ENCODE peak calls at places on chromosomes 2 and 18, in six cellular contexts. G is HCT116; Q is CD8-positive, alpha-beta T cell; X is fibroblast of lung; K is left lung; D is osteoblast. C is an unnamed sample. For H3K4me1 and H3K36me3, the result is how much of the 10 kb centered on the place peaks cover.

GRCh38 chr2:159265171-159265576 is 21.3 kb downstream of the WDSUB1 start:
- DNase-seq in G (peak), Q (no peak), X (peak), K (peak), D (no peak), C (no peak)

GRCh38 chr2:221807706-221808105 is 235.6 kb upstream of the EPHA4 start:
- DNase-seq in G (no peak), Q (no peak), X (peak), K (no peak), D (no peak), C (no peak)

GRCh38 chr2:115160523-115161521 is 718.4 kb downstream of the DPP10 start:
- DNase-seq in G (no peak), Q (no peak), X (no peak), K (peak), D (no peak), C (no peak)

GRCh38 chr2:1504311-1504750 is 91.1 kb downstream of the TPO start:
- DNase-seq in G (no peak), Q (no peak), X (no peak), K (peak), D (peak), C (no peak)

GRCh38 chr2:105812180-105813044 is 67.7 kb downstream of the NCK2 start:
- DNase-seq in G (no peak), Q (no peak), X (peak), K (no peak), D (peak), C (no peak)

GRCh38 chr2:217902281-217903141 is 100.3 kb downstream of the TNS1 start:
- DNase-seq in G (no peak), Q (no peak), X (peak), K (peak), D (peak), C (no peak)

GRCh38 chr18:32922951-32923430 is 150.2 kb upstream of the KLHL14 start:
- DNase-seq in G (no peak), Q (no peak), X (peak), K (no peak), D (no peak), C (no peak)

GRCh38 chr2:71971493-71971892 is 176.2 kb downstream of the CYP26B1 start:
- DNase-seq in G (no peak), Q (no peak), X (no peak), K (no peak), D (no peak), C (no peak)

GRCh38 chr18:54983041-54983686 is 23.9 kb upstream of the CCDC68 start:
- DNase-seq in G (peak), Q (no peak), X (peak), K (no peak), D (no peak), C (no peak)

GRCh38 chr2:127652786-127653357 is 6.9 kb downstream of the GPR17 start:
- DNase-seq in G (no peak), Q (no peak), X (no peak), K (no peak), D (no peak), C (no peak)

GRCh38 chr2:127654838-127655175 is 8.9 kb downstream of the GPR17 start:
- DNase-seq in G (no peak), Q (no peak), X (no peak), K (no peak), D (no peak), C (no peak)

GRCh38 chr2:127651987-127652550 is 6.1 kb downstream of the GPR17 start:
- DNase-seq in G (no peak), Q (no peak), X (no peak), K (no peak), D (no peak), C (no peak)

GRCh38 chr2:127654084-127654837 is 8.3 kb downstream of the GPR17 start:
- DNase-seq in G (no peak), Q (no peak), X (no peak), K (no peak), D (no peak), C (no peak)

DNA sequence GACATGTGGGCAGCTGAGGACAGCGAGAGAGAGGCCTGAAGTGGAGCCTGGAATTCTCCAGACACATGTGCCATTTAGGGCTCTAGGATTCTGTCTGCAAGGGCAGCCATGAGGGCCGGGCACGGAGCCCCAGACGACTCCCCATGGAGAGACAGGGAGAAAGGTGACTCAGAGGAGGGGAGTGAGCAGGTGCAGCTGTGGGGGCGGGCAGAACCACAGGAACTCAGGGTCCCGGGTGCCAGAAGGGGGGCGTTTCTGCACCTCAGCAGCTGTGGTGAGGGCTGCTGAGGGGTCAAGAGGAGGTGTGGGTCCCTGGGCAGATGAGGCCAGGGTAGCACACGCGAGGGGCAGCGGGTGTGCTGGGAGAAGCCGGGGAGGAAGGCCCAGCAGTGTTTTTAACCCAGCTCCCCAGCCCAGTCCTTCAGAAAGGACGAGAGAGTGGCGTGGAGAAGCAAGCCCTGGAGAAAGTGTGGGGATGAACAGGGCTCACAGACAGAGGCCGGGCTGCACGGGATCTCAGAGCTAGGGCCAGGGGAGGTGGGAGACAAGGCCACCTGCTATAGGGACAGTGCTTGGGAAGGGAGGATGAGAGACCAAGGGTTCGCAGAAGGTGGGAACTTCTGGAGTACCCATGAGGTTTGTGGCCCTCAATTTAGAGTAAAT is 7.6 kb downstream of the GPR17 start:
- DNase-seq in G (no peak), Q (no peak), X (peak), K (no peak), D (no peak), C (no peak)
- H3K4me1 ChIP-seq in G (under half), Q (under half), X (under half), K (under half), D (under half), C (under half)

GRCh38 chr2:200677721-200678532 is 92.1 kb downstream of the AOX1 start:
- DNase-seq in G (no peak), Q (no peak), X (peak), K (no peak), D (no peak), C (no peak)
- TF ChIP-seq CTCF in G (no peak), Q (no peak), X (peak), K (no peak), D (no peak), C (no peak)

GRCh38 chr2:122174061-122174460 is 418.6 kb downstream of the TSN start:
- DNase-seq in G (no peak), Q (no peak), X (no peak), K (no peak), D (no peak), C (no peak)
- H3K36me3 ChIP-seq in G (under half), Q (under half), X (under half), K (under half), D (under half), C (under half)

DNA sequence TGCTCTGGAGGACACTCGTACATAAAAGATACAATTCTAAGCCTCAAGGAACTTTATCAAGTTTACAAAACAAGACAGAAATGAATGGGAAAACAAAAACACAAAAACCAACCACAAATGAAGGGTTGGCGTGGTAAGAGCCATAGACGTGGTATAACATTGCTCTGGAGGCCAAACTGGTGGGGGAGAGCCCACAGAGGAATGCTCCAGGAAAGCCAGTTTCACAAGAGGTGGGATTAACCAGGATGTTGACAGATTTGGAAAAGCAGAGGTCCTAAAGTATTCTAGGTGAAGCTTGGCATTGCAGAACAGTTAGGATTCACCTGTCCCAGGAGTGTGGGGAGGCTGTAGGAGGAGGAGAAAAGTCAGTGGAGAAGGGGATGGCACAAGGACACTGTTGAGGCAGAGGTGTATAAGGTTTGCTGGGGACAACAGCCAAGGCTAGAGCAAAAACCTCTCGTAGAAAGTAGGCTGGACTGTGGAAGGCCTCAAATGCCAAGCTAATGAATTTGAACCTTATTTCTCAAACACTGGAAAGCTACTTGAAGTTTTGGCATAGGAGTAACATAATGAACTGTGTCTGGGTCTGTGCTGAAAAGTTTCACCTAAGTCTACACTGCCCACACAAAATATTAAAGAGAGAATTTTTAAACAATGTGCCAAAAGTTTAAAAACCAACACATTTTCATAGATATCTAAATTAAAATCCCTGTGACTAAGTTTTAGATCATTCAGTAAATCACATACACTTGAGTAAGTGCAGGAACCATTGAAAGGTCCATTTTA is 135.0 kb downstream of the THADA start:
- DNase-seq in G (no peak), Q (no peak), X (peak), K (no peak), D (no peak), C (no peak)
- H3K4me1 ChIP-seq in G (half or more), Q (under half), X (under half), K (half or more), D (half or more), C (under half)

DNA sequence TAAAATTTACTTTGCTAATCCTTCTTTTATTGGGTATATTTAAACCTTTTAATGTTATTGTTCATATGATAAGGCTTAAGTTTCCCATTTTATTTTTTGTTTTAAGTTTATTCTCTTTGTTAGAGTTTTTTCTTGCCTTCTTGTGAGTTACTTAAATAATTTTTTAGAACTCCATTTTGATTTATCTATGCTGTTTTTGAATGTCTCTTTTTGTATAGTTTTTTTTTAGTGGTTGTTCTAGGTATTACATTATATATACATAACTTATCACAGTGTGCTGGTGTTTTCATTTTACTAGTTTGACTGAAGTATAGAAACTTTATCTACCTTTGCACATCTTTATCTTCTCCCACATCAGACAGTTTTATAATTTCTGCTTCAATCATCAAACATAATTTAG is 49.4 kb upstream of the TGFA start:
- DNase-seq in G (no peak), Q (no peak), X (no peak), K (no peak), D (no peak), C (no peak)
- TF ChIP-seq CTCF in G (no peak), Q (peak), X (no peak), K (no peak), D (no peak), C (no peak)

GRCh38 chr2:198077477-198077876 is 273.1 kb downstream of the PLCL1 start:
- DNase-seq in G (no peak), Q (no peak), X (no peak), K (no peak), D (no peak), C (no peak)
- H3K36me3 ChIP-seq in G (under half), Q (under half), X (under half), K (under half), D (under half), C (under half)

GRCh38 chr2:240442891-240443715 is 7.6 kb downstream of the GPC1 start:
- DNase-seq in G (no peak), Q (no peak), X (no peak), K (no peak), D (no peak), C (no peak)

GRCh38 chr2:240443891-240444301 is 8.4 kb downstream of the GPC1 start:
- DNase-seq in G (no peak), Q (no peak), X (peak), K (no peak), D (peak), C (no peak)

GRCh38 chr2:240446618-240447175 is 11.2 kb downstream of the GPC1 start:
- DNase-seq in G (no peak), Q (no peak), X (no peak), K (no peak), D (no peak), C (no peak)

GRCh38 chr2:240445961-240446538 is 10.6 kb downstream of the GPC1 start:
- DNase-seq in G (no peak), Q (no peak), X (no peak), K (no peak), D (no peak), C (no peak)

DNA sequence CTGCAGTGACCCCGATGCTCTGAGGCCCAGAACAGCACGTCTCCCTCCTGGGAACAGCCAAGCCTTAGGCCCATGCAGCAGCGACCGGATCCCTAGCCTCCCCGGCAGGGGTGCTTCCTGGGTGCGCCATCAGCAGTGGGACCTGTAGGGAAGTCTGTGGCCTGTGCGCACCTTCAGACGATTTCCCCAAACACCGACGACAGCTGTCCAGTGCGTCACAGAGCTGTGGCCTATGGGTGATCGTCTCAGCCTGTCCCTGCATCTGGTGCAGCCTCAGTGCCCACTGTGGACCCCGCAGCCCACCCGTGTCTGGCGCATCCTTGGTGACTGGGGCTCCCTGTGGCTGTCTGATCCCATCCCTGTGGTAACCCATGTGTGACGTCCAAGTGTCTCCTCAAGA is 9.0 kb downstream of the GPC1 start:
- DNase-seq in G (no peak), Q (no peak), X (no peak), K (no peak), D (no peak), C (no peak)
- H3K4me1 ChIP-seq in G (under half), Q (under half), X (under half), K (under half), D (under half), C (half or more)

C was measured in esophagus squamous epithelium.